ENCODE peak calls at places on chromosomes 12 and 14, in four cellular contexts. Z is uterus, U is lung, Y is upper lobe of left lung. J is an unnamed sample.

GRCh38 chr12:88510841-88511240 is 69.4 kb downstream of the KITLG start:
- DNase-seq in Z (no peak), U (no peak), Y (no peak), J (no peak)

GRCh38 chr12:85182699-85183098 is 97.3 kb upstream of the ALX1 start:
- DNase-seq in Z (no peak), U (no peak), Y (no peak), J (no peak)

GRCh38 chr12:77354766-77355362 is 289.5 kb upstream of the E2F7 start:
- DNase-seq in Z (no peak), U (no peak), Y (no peak), J (no peak)

GRCh38 chr12:120474092-120474960 is 4.8 kb upstream of the SRSF9 start:
- DNase-seq in Z (peak), U (no peak), Y (no peak), J (peak)

GRCh38 chr12:119283315-119283714 is 51.2 kb upstream of the CCDC60 start:
- DNase-seq in Z (no peak), U (no peak), Y (no peak), J (no peak)

GRCh38 chr12:10861366-10861765 is 12.1 kb upstream of the PRR4 start:
- DNase-seq in Z (no peak), U (no peak), Y (no peak), J (no peak)

GRCh38 chr14:52876806-52877205 is 74.0 kb downstream of the FERMT2 start:
- DNase-seq in Z (no peak), U (no peak), Y (no peak), J (no peak)

GRCh38 chr12:115455268-115455681 is 771.3 kb upstream of the TBX3 start:
- DNase-seq in Z (no peak), U (no peak), Y (peak), J (no peak)

GRCh38 chr12:132936163-132936562 is 19.9 kb downstream of the ZNF605 start:
- DNase-seq in Z (no peak), U (no peak), Y (no peak), J (no peak)

GRCh38 chr14:50064993-50065392 is 51.4 kb downstream of the VCPKMT start:
- DNase-seq in Z (no peak), U (peak), Y (no peak), J (no peak)

GRCh38 chr14:74572829-74573360 is 39.1 kb downstream of the LTBP2 start:
- DNase-seq in Z (no peak), U (no peak), Y (no peak), J (no peak)

GRCh38 chr14:85233756-85234545 is 296.0 kb upstream of the FLRT2 start:
- DNase-seq in Z (no peak), U (no peak), Y (no peak), J (peak)

GRCh38 chr12:100608776-100609175 is 35.3 kb downstream of the GAS2L3 start:
- DNase-seq in Z (no peak), U (no peak), Y (no peak), J (no peak)

GRCh38 chr14:99467338-99468075 is 13.2 kb downstream of the SETD3 start:
- DNase-seq in Z (no peak), U (no peak), Y (no peak), J (no peak)

GRCh38 chr12:30025317-30025716 is 241.6 kb upstream of the TMTC1 start:
- DNase-seq in Z (no peak), U (no peak), Y (no peak), J (no peak)

GRCh38 chr12:98471085-98471484 is 44.3 kb upstream of the TMPO start:
- DNase-seq in Z (no peak), U (no peak), Y (no peak), J (no peak)

GRCh38 chr14:100879782-100880181 is 23.7 kb downstream of the RTL1 start:
- DNase-seq in Z (no peak), U (no peak), Y (no peak), J (no peak)

GRCh38 chr12:114921796-114922195 is 237.8 kb upstream of the TBX3 start:
- DNase-seq in Z (no peak), U (no peak), Y (no peak), J (no peak)

GRCh38 chr12:109475993-109476806 is 900 bp downstream of the KCTD10 start:
- DNase-seq in Z (no peak), U (no peak), Y (no peak), J (no peak)

GRCh38 chr12:115024531-115024930 is 340.6 kb upstream of the TBX3 start:
- DNase-seq in Z (no peak), U (no peak), Y (no peak), J (no peak)

GRCh38 chr12:108570743-108571603 is 8.6 kb downstream of the ISCU start:
- DNase-seq in Z (no peak), U (no peak), Y (no peak), J (no peak)

GRCh38 chr14:94307410-94307992 is 14.4 kb upstream of the SERPINA10 start:
- DNase-seq in Z (no peak), U (no peak), Y (no peak), J (no peak)

GRCh38 chr12:92226961-92227360 is 81.3 kb upstream of the BTG1 start:
- DNase-seq in Z (no peak), U (no peak), Y (no peak), J (no peak)

GRCh38 chr12:116360579-116361403 is 83.3 kb upstream of the MED13L start:
- DNase-seq in Z (no peak), U (no peak), Y (no peak), J (no peak)

GRCh38 chr12:109544955-109545531 is 28.3 kb downstream of the MMAB start:
- DNase-seq in Z (no peak), U (no peak), Y (no peak), J (no peak)

GRCh38 chr12:79988368-79988767 is 53.5 kb upstream of the PPP1R12A start:
- DNase-seq in Z (no peak), U (no peak), Y (no peak), J (no peak)

GRCh38 chr12:60257063-60257462 is 661.2 kb downstream of the SLC16A7 start:
- DNase-seq in Z (no peak), U (no peak), Y (no peak), J (no peak)

GRCh38 chr14:100098171-100098570 is 32.9 kb downstream of the EVL start:
- DNase-seq in Z (no peak), U (no peak), Y (no peak), J (no peak)

GRCh38 chr12:10214877-10215267 is 2.2 kb downstream of the GABARAPL1 start:
- DNase-seq in Z (no peak), U (no peak), Y (no peak), J (no peak)

GRCh38 chr14:81127785-81128184 is 93.0 kb downstream of the GTF2A1 start:
- DNase-seq in Z (no peak), U (no peak), Y (no peak), J (no peak)

GRCh38 chr12:56074396-56074795 is 5.6 kb upstream of the ERBB3 start:
- DNase-seq in Z (no peak), U (no peak), Y (no peak), J (no peak)
- H3K27ac ChIP-seq in Z (no peak), U (no peak), Y (no peak), J (no peak)

GRCh38 chr12:16324772-16325171 is 22.7 kb upstream of the MGST1 start:
- DNase-seq in Z (no peak), U (no peak), Y (no peak), J (no peak)

GRCh38 chr12:16324300-16324699 is 23.1 kb upstream of the MGST1 start:
- DNase-seq in Z (no peak), U (no peak), Y (no peak), J (no peak)

GRCh38 chr12:16323010-16323409 is 24.4 kb upstream of the MGST1 start:
- DNase-seq in Z (no peak), U (no peak), Y (no peak), J (no peak)

GRCh38 chr12:16323638-16324037 is 23.8 kb upstream of the MGST1 start:
- DNase-seq in Z (no peak), U (no peak), Y (no peak), J (no peak)

DNA sequence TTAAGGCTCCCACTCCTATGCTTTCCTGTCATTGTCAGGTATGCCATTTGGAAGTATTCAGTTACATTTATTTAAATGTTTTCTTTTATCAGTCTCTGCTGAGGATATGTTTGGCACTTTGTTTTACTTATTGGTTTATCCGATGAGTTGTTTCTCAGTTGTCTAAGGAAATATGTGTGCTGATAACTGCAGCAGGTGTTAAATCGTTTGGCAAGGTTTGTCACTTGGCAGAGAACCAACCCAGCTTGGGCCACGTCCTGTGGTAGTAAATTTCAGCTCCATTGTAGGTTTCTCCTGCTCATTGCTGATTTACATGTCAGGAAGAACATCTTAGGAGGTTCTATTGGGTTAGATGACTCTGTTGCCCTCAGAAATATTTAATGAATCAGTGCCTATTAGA is 22.0 kb upstream of the MGST1 start:
- DNase-seq in Z (no peak), U (no peak), Y (no peak), J (no peak)
- H3K27ac ChIP-seq in Z (no peak), U (no peak), Y (no peak), J (no peak)

GRCh38 chr12:52605542-52605941 is 4.3 kb upstream of the KRT72 start:
- DNase-seq in Z (no peak), U (no peak), Y (no peak), J (no peak)
- H3K27ac ChIP-seq in Z (no peak), U (no peak), Y (no peak), J (no peak)

GRCh38 chr12:54368709-54369596 is 4.7 kb upstream of the GPR84 start:
- DNase-seq in Z (peak), U (peak), Y (peak), J (no peak)

GRCh38 chr12:54370218-54370730 is 6.0 kb upstream of the GPR84 start:
- DNase-seq in Z (peak), U (peak), Y (peak), J (no peak)

GRCh38 chr12:54368016-54368708 is 3.9 kb upstream of the GPR84 start:
- DNase-seq in Z (no peak), U (no peak), Y (no peak), J (no peak)

GRCh38 chr12:54371328-54372112 is 7.2 kb upstream of the GPR84 start:
- DNase-seq in Z (peak), U (no peak), Y (peak), J (no peak)

DNA sequence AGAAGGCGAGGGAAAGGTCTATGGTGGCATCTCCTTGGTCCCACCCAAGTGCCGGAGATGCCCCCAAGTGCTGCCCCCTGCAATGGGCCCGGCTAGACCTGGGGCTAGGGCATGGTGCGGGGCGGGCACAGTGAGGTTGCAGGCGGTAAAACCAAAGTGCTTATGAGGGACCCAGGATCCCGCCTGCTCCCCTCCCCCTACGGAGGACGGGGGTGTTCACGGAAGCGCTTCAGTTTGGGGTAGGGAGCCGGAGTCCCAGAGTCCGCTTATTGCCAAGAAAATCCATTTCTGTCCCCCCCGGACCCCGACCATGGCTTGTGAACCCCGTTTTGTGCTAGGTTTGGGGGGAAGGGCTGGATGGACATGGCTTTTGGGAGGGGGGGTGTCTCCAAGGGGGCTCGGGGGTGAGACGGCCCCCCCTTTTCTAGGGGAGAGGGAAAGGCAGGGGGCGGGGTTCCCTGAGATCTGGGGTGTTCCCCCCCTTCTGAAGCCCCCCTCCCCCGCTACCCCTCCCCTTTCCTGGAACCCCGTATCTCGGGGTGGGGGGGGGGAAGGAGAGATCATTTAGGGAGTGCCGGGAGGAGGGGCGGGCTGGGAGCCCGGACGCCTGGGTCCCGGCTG is 5.4 kb upstream of the GPR84 start:
- DNase-seq in Z (peak), U (no peak), Y (peak), J (no peak)
- H3K27ac ChIP-seq in Z (peak), U (no peak), Y (no peak), J (no peak)

J was measured in epithelial cell of prostate.